ENCODE peak calls at places on chromosomes 11 and 22, in five cellular contexts. X is K562, D is WTC11, Z is H1, L is HepG2. K is an unnamed sample.

GRCh38 chr11:9753031-9753430 is 89.2 kb downstream of the SWAP70 start:
- DNase-seq in X (no peak), D (no peak), Z (no peak), L (peak), K (no peak)

GRCh38 chr22:43745783-43746356 is 66.2 kb downstream of the EFCAB6 start:
- DNase-seq in X (no peak), D (no peak), Z (no peak), L (no peak), K (no peak)

GRCh38 chr22:27668828-27669797 is 132.4 kb downstream of the MN1 start:
- DNase-seq in X (peak), D (no peak), Z (no peak), L (peak), K (no peak)

GRCh38 chr11:15707971-15708370 is 593.2 kb downstream of the INSC start:
- DNase-seq in X (no peak), D (peak), Z (no peak), L (no peak), K (no peak)

GRCh38 chr11:131593301-131593700 is 222.9 kb downstream of the NTM start:
- DNase-seq in X (no peak), D (no peak), Z (no peak), L (no peak), K (no peak)

GRCh38 chr22:43226368-43226979 is 39.5 kb upstream of the TTLL12 start:
- DNase-seq in X (peak), D (peak), Z (peak), L (peak), K (no peak)

GRCh38 chr11:27218498-27219038 is 144.4 kb downstream of the CCDC34 start:
- DNase-seq in X (no peak), D (no peak), Z (peak), L (no peak), K (no peak)

GRCh38 chr22:37661160-37661924 is 2.8 kb downstream of the PDXP start:
- DNase-seq in X (no peak), D (no peak), Z (no peak), L (peak), K (no peak)

GRCh38 chr11:46555269-46556054 is 38.4 kb downstream of the AMBRA1 start:
- DNase-seq in X (no peak), D (no peak), Z (no peak), L (no peak), K (peak)

GRCh38 chr22:38347181-38347943 is 30.1 kb upstream of the CSNK1E start:
- DNase-seq in X (no peak), D (no peak), Z (peak), L (no peak), K (no peak)

GRCh38 chr11:102254047-102254446 is 63.2 kb upstream of the BIRC3 start:
- DNase-seq in X (peak), D (peak), Z (no peak), L (no peak), K (no peak)

GRCh38 chr11:61712301-61712700 is 32.1 kb downstream of the DAGLA start:
- DNase-seq in X (no peak), D (no peak), Z (no peak), L (no peak), K (no peak)

GRCh38 chr11:76209671-76209955 is 3.3 kb upstream of the WNT11 start:
- DNase-seq in X (no peak), D (no peak), Z (peak), L (no peak), K (no peak)

GRCh38 chr11:120184946-120185677 is 25.7 kb upstream of the OAF start:
- DNase-seq in X (no peak), D (no peak), Z (peak), L (peak), K (no peak)

DNA sequence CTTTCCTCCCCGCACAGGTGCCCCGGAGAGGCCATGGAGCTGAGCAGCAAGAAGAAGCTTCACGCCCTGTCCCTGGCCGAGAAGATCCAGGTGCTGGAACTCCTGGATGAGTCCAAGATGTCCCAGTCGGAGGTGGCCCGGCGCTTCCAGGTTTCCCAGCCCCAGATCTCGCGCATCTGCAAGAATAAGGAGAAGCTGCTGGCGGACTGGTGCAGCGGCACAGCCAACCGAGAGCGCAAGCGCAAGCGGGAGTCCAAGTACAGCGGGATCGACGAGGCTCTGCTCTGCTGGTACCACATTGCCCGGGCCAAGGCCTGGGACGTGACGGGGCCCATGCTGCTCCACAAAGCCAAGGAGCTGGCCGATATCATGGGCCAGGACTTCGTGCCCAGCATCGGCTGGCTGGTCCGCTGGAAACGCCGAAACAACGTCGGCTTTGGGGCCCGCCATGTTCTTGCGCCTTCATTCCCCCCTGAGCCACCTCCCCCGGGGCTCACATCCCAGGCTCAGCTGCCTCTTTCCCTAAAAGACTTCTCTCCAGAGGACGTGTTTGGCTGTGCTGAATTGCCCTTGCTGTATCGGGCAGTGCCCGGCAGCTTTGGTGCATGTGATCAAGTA is 1.3 kb downstream of the TIGD3 start:
- DNase-seq in X (no peak), D (peak), Z (peak), L (no peak), K (no peak)
- TF ChIP-seq ATF2 in X (no peak), D (no peak), Z (no peak), L (no peak), K (no peak)

GRCh38 chr11:92707173-92707619 is 262.3 kb upstream of the MTNR1B start:
- DNase-seq in X (no peak), D (no peak), Z (no peak), L (no peak), K (no peak)
- TF ChIP-seq ATF2 in X (no peak), D (no peak), Z (no peak), L (no peak), K (no peak)

GRCh38 chr11:22635689-22636088 is 10.1 kb upstream of the FANCF start:
- DNase-seq in X (no peak), D (no peak), Z (no peak), L (no peak), K (no peak)
- TF ChIP-seq ATF2 in X (no peak), D (no peak), Z (no peak), L (no peak), K (no peak)

GRCh38 chr11:119016216-119017009 is 1.7 kb downstream of the RPS25 start:
- DNase-seq in X (peak), D (no peak), Z (no peak), L (no peak), K (no peak)
- TF ChIP-seq ATF2 in X (no peak), D (no peak), Z (no peak), L (no peak), K (no peak)

GRCh38 chr22:46444390-46444854 is 93.0 kb downstream of the CELSR1 start:
- DNase-seq in X (no peak), D (no peak), Z (no peak), L (peak), K (no peak)
- TF ChIP-seq ATF2 in X (no peak), D (no peak), Z (no peak), L (no peak), K (no peak)

DNA sequence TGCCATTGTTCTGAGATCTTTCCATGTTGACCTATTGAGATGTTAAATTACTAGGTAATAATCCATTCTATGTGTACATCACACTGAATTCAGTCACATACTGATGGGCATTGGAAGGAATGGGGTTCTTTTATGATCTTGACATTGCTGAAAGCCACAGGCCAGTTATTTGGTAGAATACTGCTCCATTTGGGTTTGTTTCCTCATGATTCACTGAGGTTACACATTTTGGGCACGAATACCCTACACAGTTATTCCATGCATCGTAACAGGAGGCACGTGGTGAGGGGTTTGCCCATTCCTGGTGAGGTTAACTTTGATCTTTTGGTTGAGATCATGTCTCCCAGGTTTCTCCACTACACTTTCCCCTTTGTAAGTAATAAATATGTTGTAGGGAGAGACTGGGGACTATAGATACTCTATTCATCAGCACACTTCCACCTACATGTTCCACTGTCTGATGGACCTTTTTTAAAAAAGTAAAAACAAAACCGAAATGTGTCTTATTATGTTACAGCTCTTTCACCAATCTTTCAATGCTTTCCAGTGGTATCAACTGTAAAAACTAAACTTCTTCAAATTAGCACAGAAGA is 12.0 kb upstream of the FOLR1 start:
- DNase-seq in X (no peak), D (no peak), Z (no peak), L (no peak), K (no peak)
- TF ChIP-seq ATF2 in X (no peak), D (no peak), Z (no peak), L (no peak), K (no peak)

DNA sequence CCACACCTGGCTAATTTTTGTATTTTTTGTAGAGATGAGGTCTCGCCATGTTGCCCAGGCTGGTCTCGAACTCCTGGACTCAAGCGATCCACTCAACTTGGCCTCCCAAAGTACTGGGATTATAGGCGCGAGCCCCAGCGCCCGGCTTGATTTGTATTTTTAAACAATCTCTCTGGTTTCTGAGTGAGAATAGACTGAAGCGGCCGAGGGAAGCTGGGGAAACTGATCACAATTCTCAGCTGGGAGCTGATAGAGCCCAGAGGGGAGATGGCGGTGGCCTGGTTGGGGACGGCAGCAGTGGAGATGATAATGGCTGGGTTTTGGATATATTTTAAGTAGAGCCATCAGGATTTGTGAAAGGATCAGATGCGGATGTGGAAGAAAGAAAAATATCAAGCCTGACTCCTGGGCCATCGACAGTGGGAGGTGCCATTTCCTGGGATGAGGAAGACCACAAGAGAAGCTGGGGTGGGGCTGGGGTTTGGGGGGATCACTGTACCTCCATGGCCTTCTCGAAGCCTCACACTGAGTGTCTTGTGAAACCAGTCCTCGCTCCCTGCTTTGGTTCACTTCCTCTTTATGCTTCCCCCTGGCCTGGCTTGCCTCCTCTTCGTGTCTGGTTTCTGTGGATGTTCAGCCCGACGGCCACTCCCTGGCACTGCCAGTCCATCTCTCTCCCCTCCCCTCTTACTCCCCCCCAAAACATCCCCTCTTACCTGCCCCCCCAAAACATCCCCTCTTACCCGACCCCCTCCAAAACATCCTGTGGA is 51.9 kb downstream of the IGLL1 start:
- DNase-seq in X (no peak), D (no peak), Z (no peak), L (no peak), K (no peak)
- TF ChIP-seq ATF2 in X (no peak), D (no peak), Z (no peak), L (no peak), K (no peak)

DNA sequence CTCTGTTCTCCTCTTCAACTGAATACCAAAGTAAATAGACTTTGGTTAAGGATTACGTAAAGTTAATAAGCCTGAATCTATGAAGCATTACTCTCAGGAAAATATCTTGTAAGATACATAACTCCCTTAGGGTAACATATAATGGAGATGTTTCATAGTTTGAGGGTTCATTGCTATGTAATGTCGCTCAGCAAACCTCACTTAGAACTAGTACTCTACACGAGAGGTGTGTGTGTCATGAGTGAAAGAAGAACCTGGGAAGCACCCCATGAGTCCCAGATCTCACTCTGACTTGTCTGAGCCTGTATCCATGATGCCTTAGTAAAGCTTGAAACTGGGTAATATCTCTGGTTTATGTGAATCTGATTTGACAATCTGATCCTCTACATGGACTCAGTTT is 429.5 kb upstream of the ANO3 start:
- DNase-seq in X (no peak), D (no peak), Z (no peak), L (no peak), K (no peak)
- TF ChIP-seq ATF2 in X (no peak), D (no peak), Z (no peak), L (no peak), K (no peak)

GRCh38 chr22:40544758-40545157 is 91.8 kb downstream of the MRTFA start:
- DNase-seq in X (no peak), D (no peak), Z (no peak), L (no peak), K (no peak)

GRCh38 chr22:40553014-40553579 is 83.4 kb downstream of the MRTFA start:
- DNase-seq in X (no peak), D (no peak), Z (no peak), L (no peak), K (no peak)

GRCh38 chr22:40542821-40543540 is 93.5 kb downstream of the MRTFA start:
- DNase-seq in X (no peak), D (no peak), Z (no peak), L (no peak), K (no peak)

GRCh38 chr22:40552070-40552469 is 84.4 kb downstream of the MRTFA start:
- DNase-seq in X (peak), D (no peak), Z (no peak), L (no peak), K (no peak)

DNA sequence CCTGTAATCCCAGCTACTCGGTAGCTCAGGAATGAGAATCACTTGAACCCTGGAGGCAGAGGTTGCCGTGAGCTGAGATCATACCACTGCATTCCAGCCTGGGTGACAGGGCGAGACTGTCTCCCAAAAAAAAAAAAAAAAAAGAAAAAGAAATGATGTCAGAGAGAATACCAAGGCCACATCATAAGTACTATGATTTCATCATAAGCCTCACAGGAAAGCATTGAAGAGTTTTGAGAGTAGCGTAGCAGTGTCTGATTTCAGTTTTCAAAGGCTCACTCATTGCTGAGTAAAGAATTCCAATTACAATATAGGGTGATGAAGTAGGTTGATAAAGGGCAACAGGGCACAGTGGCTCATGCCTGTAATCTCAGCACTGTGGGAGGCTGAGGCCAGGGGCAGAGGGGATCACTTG is 88.8 kb downstream of the MRTFA start:
- DNase-seq in X (no peak), D (no peak), Z (no peak), L (no peak), K (no peak)
- TF ChIP-seq ATF2 in X (no peak), D (no peak), Z (no peak), L (no peak), K (no peak)